ENCODE peak calls at places on chromosomes 2 and 18, in seven cellular contexts. E is fibroblast of lung; I is iPS DF 6.9; W is naive thymus-derived CD4-positive, alpha-beta T cell; L is CD8-positive, alpha-beta T cell; N is PC-3; K is lower lobe of right lung. F is an unnamed sample.

GRCh38 chr2:29223851-29224692 is 108.9 kb downstream of the CLIP4 start:
- DNase-seq in I (no peak), E (peak; percentile 88), N (peak; percentile 52), K (peak; percentile 66), W (no peak), L (no peak), F (no peak)

GRCh38 chr2:9770308-9771100 is 72.8 kb upstream of the TAF1B start:
- DNase-seq in K (no peak), I (peak; percentile 72), W (no peak), L (peak; percentile 59), N (peak; percentile 72), E (peak; percentile 78), F (peak; percentile 79)

GRCh38 chr2:33240178-33240577 is 236.3 kb upstream of the RASGRP3 start:
- DNase-seq in K (no peak), W (no peak), E (peak; percentile 72), I (no peak), L (no peak), N (peak; percentile 70), F (peak; percentile 51)

GRCh38 chr2:109294523-109294922 is 165.5 kb downstream of the SH3RF3 start:
- DNase-seq in N (no peak), I (no peak), W (no peak), K (no peak), E (no peak), L (no peak), F (no peak)

GRCh38 chr2:28664120-28664842 is 87.3 kb upstream of the PPP1CB start:
- DNase-seq in N (no peak), E (peak; percentile 63), K (no peak), I (no peak), L (no peak), W (no peak), F (peak; percentile 92)

GRCh38 chr2:160394153-160394552 is 99.5 kb downstream of the RBMS1 start:
- DNase-seq in W (peak; percentile 51), E (no peak), L (no peak), I (no peak), N (no peak), K (no peak), F (peak; percentile 39)

GRCh38 chr18:38750786-38751185 is 1185.2 kb upstream of the CELF4 start:
- DNase-seq in E (no peak), L (no peak), K (no peak), W (no peak), I (no peak), N (no peak), F (no peak)

GRCh38 chr2:47218066-47218581 is 63.0 kb upstream of the STPG4 start:
- DNase-seq in I (no peak), E (no peak), W (no peak), L (no peak), K (peak; percentile 61), N (peak; percentile 28), F (peak; percentile 79)

GRCh38 chr2:236352761-236353593 is 88.8 kb upstream of the ASB18 start:
- DNase-seq in E (peak; percentile 49), I (no peak), L (peak; percentile 40), K (no peak), W (peak; percentile 34), N (peak; percentile 52), F (peak; percentile 33)

GRCh38 chr2:133641497-133641896 is 73.2 kb upstream of the NCKAP5 start:
- DNase-seq in W (no peak), K (no peak), E (peak; percentile 20), I (peak; percentile 27), L (no peak), N (peak; percentile 98), F (peak; percentile 35)

GRCh38 chr2:20507166-20507692 is 60.4 kb downstream of the RHOB start:
- DNase-seq in N (peak; percentile 37), I (no peak), W (no peak), L (no peak), K (no peak), E (peak; percentile 35), F (no peak)

GRCh38 chr2:17688600-17688999 is 65.0 kb downstream of the SMC6 start:
- DNase-seq in L (no peak), W (no peak), K (no peak), I (no peak), N (no peak), E (no peak), F (no peak)

GRCh38 chr2:70958759-70959158 is 19.7 kb upstream of the ANKRD53 start:
- DNase-seq in K (no peak), L (no peak), N (no peak), W (no peak), I (no peak), E (no peak), F (no peak)

GRCh38 chr2:103151046-103151445 is 389.2 kb downstream of the TMEM182 start:
- DNase-seq in E (no peak), N (no peak), K (no peak), I (no peak), L (no peak), W (no peak), F (no peak)

GRCh38 chr2:17851731-17852585 is 26.5 kb upstream of the KCNS3 start:
- DNase-seq in I (peak; percentile 18), L (no peak), W (no peak), N (peak; percentile 79), K (peak; percentile 53), E (peak; percentile 74), F (peak; percentile 20)

GRCh38 chr2:25885933-25886332 is 7.6 kb upstream of the ASXL2 start:
- DNase-seq in L (no peak), W (no peak), I (no peak), E (peak; percentile 76), N (peak; percentile 89), K (no peak), F (no peak)

GRCh38 chr2:118763797-118764196 is 83.7 kb downstream of the EN1 start:
- DNase-seq in I (peak; percentile 60), K (no peak), E (peak; percentile 7), N (peak; percentile 20), L (no peak), W (no peak), F (no peak)

GRCh38 chr2:146591907-146592306 is 1252.9 kb upstream of the ACVR2A start:
- DNase-seq in W (no peak), K (no peak), L (no peak), E (no peak), N (no peak), I (no peak), F (no peak)

GRCh38 chr18:424071-424868 is 76.2 kb downstream of the COLEC12 start:
- DNase-seq in K (no peak), I (no peak), W (no peak), E (no peak), N (no peak), L (no peak), F (no peak)

GRCh38 chr2:133171396-133172004 is 396.8 kb downstream of the NCKAP5 start:
- DNase-seq in N (peak; percentile 84), E (peak; percentile 79), W (no peak), K (no peak), I (peak; percentile 41), L (no peak), F (peak; percentile 71)

GRCh38 chr2:191298306-191298705 is 53.1 kb downstream of the MYO1B start:
- DNase-seq in N (no peak), K (no peak), E (no peak), I (no peak), W (no peak), L (no peak), F (no peak)
- H3K9me3 ChIP-seq in N (no peaks in the 10 kb centered on the region), K (no peaks in the 10 kb centered on the region), E (no peaks in the 10 kb centered on the region), I (no peaks in the 10 kb centered on the region), W (no peaks in the 10 kb centered on the region), L (no peaks in the 10 kb centered on the region), F (no peaks in the 10 kb centered on the region)

GRCh38 chr18:76472811-76473210 is 22.2 kb downstream of the ZNF516 start:
- DNase-seq in L (no peak), K (no peak), N (no peak), E (no peak), I (no peak), W (no peak), F (no peak)

GRCh38 chr18:76479351-76480238 is 15.4 kb downstream of the ZNF516 start:
- DNase-seq in L (no peak), I (no peak), K (peak; percentile 54), E (no peak), W (no peak), N (no peak), F (no peak)

GRCh38 chr18:76476665-76477561 is 18.1 kb downstream of the ZNF516 start:
- DNase-seq in E (peak; percentile 96), L (no peak), K (no peak), I (no peak), W (no peak), N (peak; percentile 70), F (peak; percentile 89)

GRCh38 chr18:76474824-76475223 is 20.2 kb downstream of the ZNF516 start:
- DNase-seq in L (no peak), E (no peak), N (no peak), W (no peak), K (no peak), I (no peak), F (no peak)

GRCh38 chr18:76475450-76476203 is 19.4 kb downstream of the ZNF516 start:
- DNase-seq in L (no peak), W (no peak), I (no peak), K (no peak), N (no peak), E (no peak), F (no peak)
- H3K27ac ChIP-seq in L (no peak overlapping the region), W (no peak overlapping the region), I (no peak overlapping the region), K (no peak overlapping the region), N (no peak overlapping the region), E (peak overlapping the region; percentile 86), F (no peak overlapping the region)

GRCh38 chr2:86035883-86036789 is 69.5 kb downstream of the POLR1A start:
- DNase-seq in L (peak; percentile 67), I (no peak), E (peak; percentile 84), K (peak; percentile 86), N (no peak), W (peak; percentile 86), F (peak; percentile 52)
- H3K4me1 ChIP-seq in L (peaks cover 84% of the 10 kb centered on the region), I (no peaks in the 10 kb centered on the region), E (peaks cover 32% of the 10 kb centered on the region), K (peaks cover 53% of the 10 kb centered on the region), N (no peaks in the 10 kb centered on the region), W (peaks cover 85% of the 10 kb centered on the region), F (no peaks in the 10 kb centered on the region)

DNA sequence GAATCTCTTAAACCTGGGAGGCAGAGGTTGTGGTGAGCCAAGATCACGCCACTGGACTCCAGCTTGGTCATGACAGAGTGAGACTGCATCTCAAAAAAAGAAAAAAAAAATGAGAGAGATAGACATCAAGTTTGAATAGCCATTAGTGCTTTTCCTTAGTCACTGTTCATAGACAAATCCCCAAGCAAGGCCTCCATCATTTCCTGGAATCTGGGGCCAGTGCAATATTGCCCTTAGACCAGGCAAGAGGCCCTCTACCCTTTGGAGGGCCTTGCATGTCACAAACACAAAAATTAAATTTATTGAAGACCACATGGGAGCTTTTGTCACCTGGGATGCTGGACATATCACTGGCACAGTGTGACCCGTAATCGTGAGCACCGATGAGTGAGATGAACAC is 141.5 kb downstream of the B3GNT2 start:
- DNase-seq in N (no peak), E (no peak), L (no peak), I (no peak), W (no peak), K (no peak), F (no peak)
- H3K9me3 ChIP-seq in N (no peaks in the 10 kb centered on the region), E (no peaks in the 10 kb centered on the region), L (no peaks in the 10 kb centered on the region), I (no peaks in the 10 kb centered on the region), W (no peaks in the 10 kb centered on the region), K (no peaks in the 10 kb centered on the region), F (no peaks in the 10 kb centered on the region)